ENCODE peak calls at places on chromosomes 5 and 9, in five cellular contexts. J, Q, V, W and N are unnamed samples.

GRCh38 chr9:28379082-28379481 is 805.8 kb upstream of the C9orf72 start:
- DNase-seq in V (no peak), W (no peak), Q (no peak), J (no peak), N (no peak)

GRCh38 chr9:27554712-27555111 is 18.6 kb downstream of the C9orf72 start:
- DNase-seq in W (no peak), Q (no peak), J (no peak), V (no peak), N (no peak)

GRCh38 chr9:117411547-117411946 is 3.3 kb downstream of the ASTN2 start:
- DNase-seq in W (peak; percentile 73), V (no peak), Q (peak; percentile 92), J (peak; percentile 29), N (peak; percentile 18)

GRCh38 chr9:114038724-114039313 is 39.3 kb downstream of the AMBP start:
- DNase-seq in J (no peak), V (no peak), Q (peak; percentile 19), W (no peak), N (no peak)

GRCh38 chr9:504921-505821 is 290.5 kb downstream of the DOCK8 start:
- DNase-seq in V (no peak), Q (no peak), W (no peak), J (peak; percentile 56), N (no peak)

GRCh38 chr5:15003511-15003920 is 131.9 kb upstream of the ANKH start:
- DNase-seq in V (no peak), W (peak; percentile 64), J (peak; percentile 58), Q (peak; percentile 93), N (peak; percentile 59)

GRCh38 chr5:58912102-58912501 is 329.2 kb downstream of the RAB3C start:
- DNase-seq in Q (no peak), W (no peak), V (no peak), J (no peak), N (no peak)

GRCh38 chr9:127776919-127777280 is 1.6 kb downstream of the SH2D3C start:
- DNase-seq in W (no peak), Q (no peak), V (no peak), J (no peak), N (no peak)

GRCh38 chr5:150428106-150428876 is 15.6 kb upstream of the CD74 start:
- DNase-seq in W (no peak), J (no peak), V (no peak), Q (peak; percentile 81), N (peak; percentile 83)

GRCh38 chr5:180803181-180804128 is 849 bp upstream of the MGAT1 start:
- DNase-seq in V (no peak), Q (peak; percentile 87), J (no peak), W (peak; percentile 58), N (peak; percentile 48)

GRCh38 chr5:103207001-103207400 is 51.6 kb upstream of the MACIR start:
- DNase-seq in Q (no peak), W (no peak), J (no peak), V (no peak), N (no peak)

GRCh38 chr9:14616188-14616982 is 76.8 kb downstream of the ZDHHC21 start:
- DNase-seq in V (no peak), J (peak; percentile 42), W (no peak), Q (no peak), N (peak; percentile 39)

GRCh38 chr9:103152473-103152872 is 157.3 kb downstream of the CYLC2 start:
- DNase-seq in Q (no peak), J (no peak), V (no peak), W (no peak), N (no peak)

GRCh38 chr5:126122942-126123341 is 300.3 kb upstream of the GRAMD2B start:
- DNase-seq in J (no peak), Q (no peak), V (no peak), W (no peak), N (no peak)

GRCh38 chr5:6726006-6726405 is 12.8 kb downstream of the TENT4A start:
- DNase-seq in V (no peak), W (no peak), J (no peak), Q (no peak), N (no peak)

GRCh38 chr5:168724227-168724626 is 145.1 kb upstream of the PANK3 start:
- DNase-seq in W (no peak), Q (no peak), V (no peak), J (no peak), N (no peak)

GRCh38 chr5:153067869-153068268 is 422.6 kb upstream of the GRIA1 start:
- DNase-seq in Q (no peak), W (no peak), V (no peak), J (no peak), N (no peak)

GRCh38 chr5:1511037-1511436 is 12.7 kb downstream of the LPCAT1 start:
- DNase-seq in Q (peak; percentile 71), V (no peak), J (no peak), W (peak; percentile 32), N (no peak)

GRCh38 chr5:158435161-158435616 is 576.2 kb upstream of the CLINT1 start:
- DNase-seq in W (no peak), V (no peak), J (no peak), Q (no peak), N (no peak)

GRCh38 chr9:6414291-6414690 is 1.3 kb downstream of the UHRF2 start:
- DNase-seq in W (no peak), V (no peak), J (no peak), Q (peak; percentile 80), N (no peak)

GRCh38 chr9:137252555-137253506 is 1.7 kb downstream of the STPG3 start:
- DNase-seq in J (no peak), V (no peak), W (no peak), Q (peak; percentile 83), N (no peak)

GRCh38 chr5:154278172-154278571 is 87.6 kb downstream of the GALNT10 start:
- DNase-seq in J (no peak), V (no peak), W (no peak), Q (no peak), N (no peak)

GRCh38 chr9:113018247-113018646 is 6.3 kb upstream of the ZNF883 start:
- DNase-seq in V (no peak), W (no peak), J (no peak), Q (no peak), N (no peak)

GRCh38 chr5:1393571-1394501 is 48.9 kb upstream of the CLPTM1L start:
- DNase-seq in Q (peak; percentile 47), J (no peak), W (no peak), V (no peak), N (no peak)

GRCh38 chr9:14313378-14313940 is 482 bp downstream of the NFIB start:
- DNase-seq in W (peak; percentile 38), V (no peak), Q (no peak), J (no peak), N (no peak)

GRCh38 chr5:90932052-90932699 is 373.6 kb downstream of the ADGRV1 start:
- DNase-seq in Q (peak; percentile 92), J (no peak), V (no peak), W (no peak), N (peak; percentile 48)